ENCODE peak calls at places on chromosomes 12 and 14, in four cellular contexts. X is endothelial cell, O is fibroblast of pulmonary artery, G is left lung. U is an unnamed sample.

GRCh38 chr14:100982764-100983163 is 79.2 kb upstream of the RTL1 start:
- DNase-seq in X (no peak), O (no peak), G (no peak), U (no peak)

GRCh38 chr12:94566345-94566744 is 84.0 kb downstream of the TMCC3 start:
- DNase-seq in X (no peak), O (no peak), G (no peak), U (no peak)

GRCh38 chr14:54338696-54339317 is 58.0 kb upstream of the CDKN3 start:
- DNase-seq in X (peak), O (peak), G (no peak), U (no peak)

GRCh38 chr14:50067723-50068495 is 48.5 kb downstream of the VCPKMT start:
- DNase-seq in X (no peak), O (peak), G (no peak), U (no peak)

GRCh38 chr12:56118688-56119045 is 601 bp downstream of the ZC3H10 start:
- DNase-seq in X (no peak), O (no peak), G (no peak), U (no peak)

GRCh38 chr14:73477618-73478266 is 13.0 kb upstream of the RIOX1 start:
- DNase-seq in X (no peak), O (peak), G (no peak), U (no peak)

GRCh38 chr12:58804749-58805148 is 115.6 kb downstream of the LRIG3 start:
- DNase-seq in X (no peak), O (no peak), G (no peak), U (no peak)

GRCh38 chr14:83164016-83164415 is 1630.4 kb upstream of the SEL1L start:
- DNase-seq in X (no peak), O (peak), G (no peak), U (no peak)

GRCh38 chr12:116372815-116373214 is 95.3 kb upstream of the MED13L start:
- DNase-seq in X (no peak), O (peak), G (no peak), U (no peak)

GRCh38 chr12:5912011-5912410 is 33.0 kb downstream of the ANO2 start:
- DNase-seq in X (no peak), O (no peak), G (no peak), U (no peak)

GRCh38 chr14:38431156-38431555 is 175.3 kb upstream of the CLEC14A start:
- DNase-seq in X (no peak), O (no peak), G (no peak), U (no peak)

GRCh38 chr12:31230004-31230403 is 95.9 kb downstream of the SINHCAF start:
- DNase-seq in X (no peak), O (no peak), G (no peak), U (no peak)

GRCh38 chr14:36773558-36773957 is 111.9 kb downstream of the PAX9 start:
- DNase-seq in X (no peak), O (peak), G (no peak), U (no peak)

GRCh38 chr14:66508846-66509621 is 1.1 kb downstream of the GPHN start:
- DNase-seq in X (peak), O (peak), G (peak), U (peak)

GRCh38 chr14:51094282-51094821 is 553 bp downstream of the TRIM9 start:
- DNase-seq in X (peak), O (no peak), G (peak), U (no peak)

GRCh38 chr12:105076098-105076497 is 8.2 kb downstream of the ALDH1L2 start:
- DNase-seq in X (no peak), O (peak), G (no peak), U (no peak)

GRCh38 chr14:22850944-22851790 is 14.8 kb downstream of the MMP14 start:
- DNase-seq in X (peak), O (peak), G (no peak), U (no peak)

GRCh38 chr12:75738486-75738885 is 227.1 kb upstream of the KRR1 start:
- DNase-seq in X (no peak), O (no peak), G (no peak), U (no peak)

GRCh38 chr12:64639466-64639865 is 29.2 kb downstream of the RASSF3 start:
- DNase-seq in X (no peak), O (no peak), G (no peak), U (no peak)

GRCh38 chr12:18794000-18794399 is 56.1 kb downstream of the CAPZA3 start:
- DNase-seq in X (no peak), O (no peak), G (no peak), U (no peak)

GRCh38 chr14:28596336-28596735 is 170.3 kb upstream of the FOXG1 start:
- DNase-seq in X (no peak), O (peak), G (no peak), U (no peak)

GRCh38 chr12:50661300-50662120 is 102.4 kb upstream of the ATF1 start:
- DNase-seq in X (no peak), O (no peak), G (no peak), U (no peak)

GRCh38 chr12:50641566-50641965 is 122.3 kb upstream of the ATF1 start:
- DNase-seq in X (peak), O (no peak), G (no peak), U (no peak)

GRCh38 chr14:67555518-67556090 is 22.5 kb downstream of the PLEKHH1 start:
- DNase-seq in X (no peak), O (no peak), G (no peak), U (no peak)

GRCh38 chr12:105455250-105455649 is 124.8 kb downstream of the C12orf75 start:
- DNase-seq in X (no peak), O (no peak), G (no peak), U (no peak)

GRCh38 chr12:108498136-108498535 is 16.9 kb upstream of the FICD start:
- DNase-seq in X (no peak), O (no peak), G (no peak), U (no peak)

GRCh38 chr12:219891-220352 is 6.0 kb upstream of the SLC6A12 start:
- DNase-seq in X (peak), O (peak), G (peak), U (peak)

GRCh38 chr14:69088523-69089445 is 64.1 kb downstream of the DCAF5 start:
- DNase-seq in X (no peak), O (peak), G (no peak), U (no peak)

GRCh38 chr12:27284751-27285150 is 40.7 kb downstream of the STK38L start:
- DNase-seq in X (no peak), O (peak), G (no peak), U (no peak)

GRCh38 chr12:77888611-77889010 is 57.9 kb downstream of the NAV3 start:
- DNase-seq in X (no peak), O (peak), G (no peak), U (no peak)

GRCh38 chr14:77557391-77557790 is 58.8 kb upstream of the ISM2 start:
- DNase-seq in X (no peak), O (no peak), G (no peak), U (no peak)

GRCh38 chr12:88420460-88420859 is 159.8 kb downstream of the KITLG start:
- DNase-seq in X (no peak), O (peak), G (no peak), U (no peak)

GRCh38 chr14:33465952-33466700 is 484.7 kb downstream of the EGLN3 start:
- DNase-seq in X (no peak), O (peak), G (no peak), U (no peak)

GRCh38 chr14:99946652-99947489 is 118.4 kb upstream of the EVL start:
- DNase-seq in X (peak), O (no peak), G (no peak), U (peak)

GRCh38 chr12:16120027-16120426 is 157.5 kb downstream of the SLC15A5 start:
- DNase-seq in X (no peak), O (no peak), G (no peak), U (no peak)

GRCh38 chr12:100393202-100393601 is 36.3 kb downstream of the SLC17A8 start:
- DNase-seq in X (no peak), O (no peak), G (no peak), U (no peak)

GRCh38 chr12:100388382-100388781 is 31.5 kb downstream of the SLC17A8 start:
- DNase-seq in X (no peak), O (no peak), G (no peak), U (no peak)

GRCh38 chr12:100395811-100396210 is 38.9 kb downstream of the SLC17A8 start:
- DNase-seq in X (no peak), O (no peak), G (no peak), U (no peak)

DNA sequence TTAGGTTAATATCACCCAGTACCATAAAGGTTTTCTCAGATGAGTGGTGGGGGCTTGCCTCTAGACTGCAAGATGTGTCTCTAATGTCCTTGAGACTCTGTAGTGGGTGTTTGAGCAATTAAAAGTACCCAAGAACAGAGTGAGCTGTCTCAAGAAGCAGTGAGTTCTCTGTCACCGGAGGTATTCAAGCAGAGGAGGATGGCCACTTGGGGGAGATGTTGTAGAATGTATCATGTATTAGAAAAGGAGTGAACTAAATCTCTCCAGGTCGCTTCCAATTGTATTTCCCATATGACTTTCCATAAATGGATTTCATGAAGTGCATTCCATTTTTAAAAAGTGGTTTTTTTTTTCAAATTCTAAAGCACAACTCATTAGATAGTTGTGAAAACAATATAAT is 35.0 kb downstream of the SLC17A8 start:
- DNase-seq in X (no peak), O (no peak), G (no peak), U (no peak)
- TF ChIP-seq CTCF in X (no peak), O (peak), G (no peak), U (no peak)

GRCh38 chr12:67457799-67458680 is 188.9 kb downstream of the CAND1 start:
- DNase-seq in X (no peak), O (peak), G (no peak), U (no peak)
- TF ChIP-seq CTCF in X (no peak), O (peak), G (peak), U (no peak)

DNA sequence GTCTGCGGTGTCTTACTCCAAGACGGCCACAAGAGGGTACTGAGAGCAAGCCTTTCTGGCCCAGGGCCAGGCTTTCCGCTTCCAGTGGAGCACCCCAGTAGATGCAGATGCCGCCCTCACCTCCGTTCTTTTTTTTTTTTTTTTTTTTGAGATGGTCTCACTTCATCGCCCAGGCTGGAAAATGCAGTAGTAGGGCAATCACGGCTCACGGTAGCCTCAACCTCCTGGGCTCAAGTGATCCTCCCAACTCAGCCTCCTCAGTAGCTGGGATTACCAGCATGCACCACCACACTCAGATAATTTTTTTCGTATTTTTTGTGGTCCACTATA is 5.6 kb upstream of the LBHD2 start:
- DNase-seq in X (peak), O (peak), G (peak), U (peak)
- TF ChIP-seq CTCF in X (peak), O (peak), G (peak), U (peak)

GRCh38 chr14:89415139-89415538 is 1.9 kb downstream of the FOXN3 start:
- DNase-seq in X (no peak), O (no peak), G (no peak), U (no peak)

GRCh38 chr14:89407856-89408255 is 9.2 kb downstream of the FOXN3 start:
- DNase-seq in X (no peak), O (peak), G (no peak), U (no peak)

GRCh38 chr14:89409961-89410360 is 7.1 kb downstream of the FOXN3 start:
- DNase-seq in X (no peak), O (no peak), G (no peak), U (no peak)

GRCh38 chr14:89408907-89409675 is 7.9 kb downstream of the FOXN3 start:
- DNase-seq in X (no peak), O (no peak), G (no peak), U (no peak)

GRCh38 chr14:89411976-89412375 is 5.1 kb downstream of the FOXN3 start:
- DNase-seq in X (no peak), O (no peak), G (no peak), U (no peak)
- TF ChIP-seq CTCF in X (no peak), O (no peak), G (no peak), U (no peak)

GRCh38 chr14:32075636-32076277 is 1.3 kb upstream of the ARHGAP5 start:
- DNase-seq in X (no peak), O (peak), G (peak), U (no peak)
- TF ChIP-seq CTCF in X (no peak), O (no peak), G (no peak), U (no peak)

GRCh38 chr14:63840981-63841380 is 11.8 kb upstream of the SYNE2 start:
- DNase-seq in X (no peak), O (no peak), G (no peak), U (no peak)
- TF ChIP-seq CTCF in X (no peak), O (no peak), G (no peak), U (no peak)

GRCh38 chr12:53225635-53226424 is 6.2 kb downstream of the RARG start:
- DNase-seq in X (no peak), O (no peak), G (no peak), U (no peak)

GRCh38 chr12:53224897-53225634 is 6.9 kb downstream of the RARG start:
- DNase-seq in X (no peak), O (no peak), G (no peak), U (no peak)

GRCh38 chr12:53223006-53223305 is 9.1 kb downstream of the RARG start:
- DNase-seq in X (no peak), O (no peak), G (no peak), U (no peak)

GRCh38 chr12:53223391-53224267 is 8.4 kb downstream of the RARG start:
- DNase-seq in X (no peak), O (peak), G (no peak), U (no peak)

DNA sequence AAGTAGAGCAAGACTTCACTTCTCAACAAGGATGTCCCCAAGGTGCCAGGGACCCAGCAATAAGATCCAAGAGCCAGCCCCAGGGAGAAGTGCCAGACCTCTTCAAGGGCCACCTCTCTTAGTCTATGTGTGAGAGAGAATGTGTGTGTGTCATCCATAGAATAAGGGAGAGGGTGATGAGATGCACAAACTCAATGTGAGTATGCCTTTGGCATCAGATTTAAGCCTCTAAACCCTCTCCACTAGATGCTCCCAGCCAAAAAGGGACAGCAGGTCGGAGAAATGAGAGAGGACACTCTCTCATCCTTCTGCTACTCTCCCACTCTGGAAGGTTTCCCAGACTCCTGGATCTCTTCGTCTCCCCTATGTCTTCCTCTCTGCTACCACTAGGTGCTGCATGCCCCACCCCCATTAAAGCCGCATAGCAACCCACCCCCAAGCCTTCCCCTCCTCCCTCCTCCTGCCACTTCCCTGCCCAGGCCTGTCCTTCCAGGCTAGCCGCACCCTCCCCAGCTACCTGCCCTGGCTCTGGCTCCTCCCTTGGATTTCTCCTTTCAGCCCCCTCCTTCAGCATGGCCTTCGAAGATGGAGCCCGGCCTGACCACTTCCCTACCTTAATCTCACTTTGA is 7.6 kb downstream of the RARG start:
- DNase-seq in X (no peak), O (no peak), G (no peak), U (no peak)
- TF ChIP-seq CTCF in X (no peak), O (peak), G (no peak), U (peak)

GRCh38 chr12:98646165-98646764 is 1.2 kb downstream of the APAF1 start:
- DNase-seq in X (no peak), O (peak), G (no peak), U (no peak)
- TF ChIP-seq CTCF in X (no peak), O (no peak), G (no peak), U (no peak)

GRCh38 chr14:76268700-76269099 is 107.2 kb upstream of the ESRRB start:
- DNase-seq in X (no peak), O (no peak), G (no peak), U (no peak)

GRCh38 chr14:76268013-76268376 is 107.9 kb upstream of the ESRRB start:
- DNase-seq in X (no peak), O (no peak), G (no peak), U (no peak)

GRCh38 chr14:76264384-76264783 is 111.6 kb upstream of the ESRRB start:
- DNase-seq in X (no peak), O (no peak), G (no peak), U (no peak)

GRCh38 chr14:76271371-76271770 is 104.6 kb upstream of the ESRRB start:
- DNase-seq in X (no peak), O (no peak), G (no peak), U (no peak)

DNA sequence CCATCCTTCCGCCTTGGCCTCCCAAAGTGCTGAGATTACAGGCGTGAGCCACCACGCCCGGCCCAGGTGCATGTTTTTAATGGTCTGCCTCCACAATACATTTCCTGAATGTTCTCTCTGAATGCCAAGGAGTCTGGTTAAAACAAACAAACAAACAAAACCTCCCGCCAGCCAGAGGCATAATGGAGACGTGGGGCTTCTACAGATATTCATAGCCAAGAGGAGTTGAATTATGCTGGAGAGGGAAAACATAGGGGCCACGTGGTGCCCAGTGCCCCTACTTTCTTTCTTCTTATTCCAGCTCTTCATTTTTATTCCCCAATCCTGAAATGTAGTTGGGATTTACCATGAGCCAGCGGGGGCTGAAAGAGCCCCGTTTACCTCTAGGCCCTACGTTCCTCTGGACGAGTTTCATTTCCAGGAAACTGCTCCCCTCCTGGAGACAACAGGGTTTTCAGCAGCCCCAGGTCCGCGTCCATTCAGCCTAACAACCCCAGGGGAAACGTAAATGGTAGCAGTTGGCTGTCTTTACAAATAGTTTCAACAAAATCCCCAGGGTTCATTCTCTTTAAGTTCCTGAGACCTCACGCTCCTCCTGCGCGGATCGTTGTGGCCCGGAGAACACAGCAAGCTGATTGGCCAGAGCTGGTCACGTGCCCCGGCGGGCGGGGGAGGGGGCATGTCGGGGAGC is 108.5 kb upstream of the ESRRB start:
- DNase-seq in X (peak), O (peak), G (peak), U (no peak)
- TF ChIP-seq CTCF in X (no peak), O (peak), G (no peak), U (no peak)

U was measured in mesothelial cell of epicardium.